ENCODE peak calls at places on chromosomes 3 and 15, in seven cellular contexts. S, Q, Z, J, D, U and X are unnamed samples.

GRCh38 chr15:38724827-38725226 is 160.2 kb upstream of the RASGRP1 start:
- DNase-seq in S (no peak), Q (no peak), Z (no peak), J (no peak), D (no peak), U (no peak), X (no peak)

GRCh38 chr3:190504354-190505125 is 9.3 kb upstream of the IL1RAP start:
- DNase-seq in S (no peak), Q (no peak), Z (no peak), J (no peak), D (no peak), U (no peak), X (no peak)

GRCh38 chr3:59472541-59472940 is 422.7 kb upstream of the CFAP20DC start:
- DNase-seq in S (no peak), Q (no peak), Z (no peak), J (no peak), D (no peak), U (no peak), X (no peak)

GRCh38 chr15:59649603-59650002 is 7.7 kb downstream of the GTF2A2 start:
- DNase-seq in S (no peak), Q (no peak), Z (no peak), J (no peak), D (no peak), U (no peak), X (no peak)

GRCh38 chr15:91508633-91509032 is 344.9 kb upstream of the SLCO3A1 start:
- DNase-seq in S (no peak), Q (no peak), Z (no peak), J (no peak), D (no peak), U (no peak), X (no peak)

GRCh38 chr15:33547876-33548275 is 237.1 kb downstream of the RYR3 start:
- DNase-seq in S (no peak), Q (peak; percentile 21), Z (no peak), J (no peak), D (no peak), U (no peak), X (no peak)

GRCh38 chr3:120093119-120093922 is 926 bp downstream of the GSK3B start:
- DNase-seq in S (no peak), Q (peak; percentile 11), Z (peak; percentile 10), J (no peak), D (no peak), U (peak; percentile 92), X (no peak)

GRCh38 chr15:59437777-59438574 is at the start of gene FAM81A:
- DNase-seq in S (peak; percentile 69), Q (peak; percentile 48), Z (no peak), J (peak; percentile 60), D (peak; percentile 68), U (peak; percentile 85), X (peak; percentile 96)

GRCh38 chr3:29057326-29057725 is 223.5 kb upstream of the RBMS3 start:
- DNase-seq in S (no peak), Q (no peak), Z (no peak), J (no peak), D (no peak), U (no peak), X (no peak)

GRCh38 chr15:38883987-38884386 is 319.4 kb upstream of the RASGRP1 start:
- DNase-seq in S (no peak), Q (peak; percentile 70), Z (no peak), J (no peak), D (no peak), U (peak; percentile 41), X (no peak)

GRCh38 chr3:111210866-111211564 is 139.4 kb downstream of the NECTIN3 start:
- DNase-seq in S (no peak), Q (no peak), Z (no peak), J (no peak), D (no peak), U (no peak), X (no peak)

GRCh38 chr15:99336794-99337193 is 85.5 kb downstream of the LRRC28 start:
- DNase-seq in S (no peak), Q (no peak), Z (no peak), J (no peak), D (no peak), U (no peak), X (no peak)

GRCh38 chr3:59678042-59678707 is 628.4 kb upstream of the CFAP20DC start:
- DNase-seq in S (no peak), Q (no peak), Z (no peak), J (no peak), D (no peak), U (no peak), X (no peak)

GRCh38 chr3:63910873-63911272 is 1.3 kb downstream of the SCAANT1 start:
- DNase-seq in S (no peak), Q (no peak), Z (no peak), J (no peak), D (no peak), U (no peak), X (no peak)

GRCh38 chr15:100721758-100722550 is 119.6 kb downstream of the ASB7 start:
- DNase-seq in S (peak; percentile 63), Q (peak; percentile 97), Z (no peak), J (peak; percentile 84), D (no peak), U (no peak), X (peak; percentile 98)

GRCh38 chr3:156256945-156257344 is 136.6 kb downstream of the KCNAB1 start:
- DNase-seq in S (no peak), Q (no peak), Z (no peak), J (no peak), D (no peak), U (no peak), X (no peak)

GRCh38 chr15:90205050-90205848 is 4.1 kb downstream of the SEMA4B start:
- DNase-seq in S (no peak), Q (no peak), Z (no peak), J (no peak), D (peak; percentile 24), U (no peak), X (no peak)

GRCh38 chr15:38474155-38474757 is 20.3 kb downstream of the FAM98B start:
- DNase-seq in S (peak; percentile 17), Q (peak; percentile 63), Z (peak; percentile 11), J (peak; percentile 22), D (peak; percentile 18), U (peak; percentile 51), X (peak; percentile 61)

GRCh38 chr3:22392286-22392685 is 641.3 kb upstream of the ZNF385D start:
- DNase-seq in S (no peak), Q (no peak), Z (no peak), J (no peak), D (no peak), U (no peak), X (no peak)

GRCh38 chr3:172090035-172090434 is 50.7 kb downstream of the FNDC3B start:
- DNase-seq in S (no peak), Q (no peak), Z (no peak), J (no peak), D (no peak), U (no peak), X (no peak)

GRCh38 chr3:70431906-70432305 is 119.5 kb upstream of the MDFIC2 start:
- DNase-seq in S (no peak), Q (no peak), Z (no peak), J (no peak), D (no peak), U (no peak), X (no peak)

GRCh38 chr15:88331291-88331690 is 74.8 kb upstream of the NTRK3 start:
- DNase-seq in S (peak; percentile 17), Q (peak; percentile 21), Z (peak; percentile 8), J (no peak), D (no peak), U (peak; percentile 42), X (peak; percentile 72)

GRCh38 chr3:131535131-131535530 is 32.4 kb upstream of the MRPL3 start:
- DNase-seq in S (no peak), Q (no peak), Z (no peak), J (no peak), D (no peak), U (no peak), X (no peak)

GRCh38 chr3:102225407-102226132 is 209.2 kb upstream of the ZPLD1 start:
- DNase-seq in S (no peak), Q (peak; percentile 67), Z (no peak), J (no peak), D (no peak), U (peak; percentile 4), X (peak; percentile 33)

GRCh38 chr3:25713316-25713967 is 48.7 kb upstream of the TOP2B start:
- DNase-seq in S (no peak), Q (no peak), Z (no peak), J (no peak), D (no peak), U (no peak), X (no peak)

GRCh38 chr3:157248590-157249425 is 88.9 kb upstream of the CCNL1 start:
- DNase-seq in S (peak; percentile 38), Q (peak; percentile 94), Z (no peak), J (no peak), D (no peak), U (peak; percentile 24), X (peak; percentile 27)

GRCh38 chr15:82750831-82751181 is 41.1 kb upstream of the AP3B2 start:
- DNase-seq in S (no peak), Q (peak; percentile 5), Z (no peak), J (no peak), D (no peak), U (peak; percentile 7), X (peak; percentile 33)